ENCODE peak calls at places on chromosome 7, in five cellular contexts. One of them, this sample, is unnamed.

GRCh38 chr7:100921039-100921438 is 25.4 kb upstream of the ACHE start:
- DNase-seq in lung: no peak
- DNase-seq in thoracic aorta: no peak
- DNase-seq in upper lobe of right lung: no peak
- DNase-seq in fibroblast of lung: no peak
- DNase-seq in this sample: no peak

GRCh38 chr7:133829336-133829897 is 297.7 kb upstream of the LRGUK start:
- DNase-seq in lung: no peak
- DNase-seq in thoracic aorta: no peak
- DNase-seq in upper lobe of right lung: no peak
- DNase-seq in fibroblast of lung: peak; percentile 85
- DNase-seq in this sample: peak; percentile 31

GRCh38 chr7:29224726-29225125 is 30.2 kb downstream of the CHN2 start:
- DNase-seq in lung: no peak
- DNase-seq in thoracic aorta: no peak
- DNase-seq in upper lobe of right lung: no peak
- DNase-seq in fibroblast of lung: peak; percentile 25
- DNase-seq in this sample: no peak

GRCh38 chr7:130793855-130794618 is 60.0 kb upstream of the KLF14 start:
- DNase-seq in lung: no peak
- DNase-seq in thoracic aorta: no peak
- DNase-seq in upper lobe of right lung: no peak
- DNase-seq in fibroblast of lung: peak; percentile 52
- DNase-seq in this sample: no peak

GRCh38 chr7:101933028-101933427 is 115.6 kb downstream of the CUX1 start:
- DNase-seq in lung: no peak
- DNase-seq in thoracic aorta: no peak
- DNase-seq in upper lobe of right lung: no peak
- DNase-seq in fibroblast of lung: no peak
- DNase-seq in this sample: no peak

GRCh38 chr7:101200862-101201599 is at the start of gene MOGAT3:
- DNase-seq in lung: no peak
- DNase-seq in thoracic aorta: no peak
- DNase-seq in upper lobe of right lung: no peak
- DNase-seq in fibroblast of lung: no peak
- DNase-seq in this sample: no peak

GRCh38 chr7:23980081-23980480 is 270.1 kb downstream of the STK31 start:
- DNase-seq in lung: no peak
- DNase-seq in thoracic aorta: no peak
- DNase-seq in upper lobe of right lung: no peak
- DNase-seq in fibroblast of lung: no peak
- DNase-seq in this sample: no peak

GRCh38 chr7:73895626-73896025 is 34.7 kb downstream of the TMEM270 start:
- DNase-seq in lung: no peak
- DNase-seq in thoracic aorta: no peak
- DNase-seq in upper lobe of right lung: no peak
- DNase-seq in fibroblast of lung: peak; percentile 12
- DNase-seq in this sample: no peak

GRCh38 chr7:142248-142955 is 50.0 kb upstream of the FAM20C start:
- DNase-seq in lung: peak; percentile 41
- DNase-seq in thoracic aorta: no peak
- DNase-seq in upper lobe of right lung: peak; percentile 62
- DNase-seq in fibroblast of lung: no peak
- DNase-seq in this sample: no peak

GRCh38 chr7:17669204-17669603 is 271.1 kb downstream of the SNX13 start:
- DNase-seq in lung: no peak
- DNase-seq in thoracic aorta: no peak
- DNase-seq in upper lobe of right lung: no peak
- DNase-seq in fibroblast of lung: no peak
- DNase-seq in this sample: no peak

GRCh38 chr7:37376386-37376785 is 72.3 kb downstream of the ELMO1 start:
- DNase-seq in lung: no peak
- DNase-seq in thoracic aorta: no peak
- DNase-seq in upper lobe of right lung: no peak
- DNase-seq in fibroblast of lung: no peak
- DNase-seq in this sample: no peak

GRCh38 chr7:124275411-124275810 is 242.5 kb upstream of the TMEM229A start:
- DNase-seq in lung: no peak
- DNase-seq in thoracic aorta: no peak
- DNase-seq in upper lobe of right lung: no peak
- DNase-seq in fibroblast of lung: no peak
- DNase-seq in this sample: no peak

GRCh38 chr7:157526604-157527003 is 189.8 kb downstream of the DNAJB6 start:
- DNase-seq in lung: no peak
- DNase-seq in thoracic aorta: no peak
- DNase-seq in upper lobe of right lung: peak; percentile 60
- DNase-seq in fibroblast of lung: no peak
- DNase-seq in this sample: no peak

GRCh38 chr7:29327455-29327854 is 132.9 kb downstream of the CHN2 start:
- DNase-seq in lung: no peak
- DNase-seq in thoracic aorta: no peak
- DNase-seq in upper lobe of right lung: no peak
- DNase-seq in fibroblast of lung: no peak
- DNase-seq in this sample: no peak

GRCh38 chr7:65796205-65796604 is 76.7 kb upstream of the VKORC1L1 start:
- DNase-seq in lung: no peak
- DNase-seq in thoracic aorta: no peak
- DNase-seq in upper lobe of right lung: no peak
- DNase-seq in fibroblast of lung: no peak
- DNase-seq in this sample: no peak

GRCh38 chr7:135791543-135792120 is 43.0 kb upstream of the FAM180A start:
- DNase-seq in lung: no peak
- DNase-seq in thoracic aorta: no peak
- DNase-seq in upper lobe of right lung: no peak
- DNase-seq in fibroblast of lung: no peak
- DNase-seq in this sample: no peak

GRCh38 chr7:55366461-55367138 is 1.5 kb downstream of the LANCL2 start:
- DNase-seq in lung: no peak
- DNase-seq in thoracic aorta: no peak
- DNase-seq in upper lobe of right lung: no peak
- DNase-seq in fibroblast of lung: no peak
- DNase-seq in this sample: no peak

GRCh38 chr7:91085175-91085574 is 179.1 kb upstream of the FZD1 start:
- DNase-seq in lung: no peak
- DNase-seq in thoracic aorta: no peak
- DNase-seq in upper lobe of right lung: no peak
- DNase-seq in fibroblast of lung: no peak
- DNase-seq in this sample: no peak

GRCh38 chr7:133649593-133649992 is 396.7 kb downstream of the EXOC4 start:
- DNase-seq in lung: no peak
- DNase-seq in thoracic aorta: no peak
- DNase-seq in upper lobe of right lung: no peak
- DNase-seq in fibroblast of lung: peak; percentile 69
- DNase-seq in this sample: peak; percentile 12

GRCh38 chr7:4136501-4137110 is 545.5 kb upstream of the FOXK1 start:
- DNase-seq in lung: no peak
- DNase-seq in thoracic aorta: no peak
- DNase-seq in upper lobe of right lung: peak; percentile 46
- DNase-seq in fibroblast of lung: no peak
- DNase-seq in this sample: no peak

GRCh38 chr7:28102778-28103177 is 77.8 kb downstream of the JAZF1 start:
- DNase-seq in lung: peak; percentile 36
- DNase-seq in thoracic aorta: no peak
- DNase-seq in upper lobe of right lung: no peak
- DNase-seq in fibroblast of lung: peak; percentile 63
- DNase-seq in this sample: peak; percentile 10

GRCh38 chr7:74002474-74003017 is 25.4 kb upstream of the ELN start:
- DNase-seq in lung: no peak
- DNase-seq in thoracic aorta: no peak
- DNase-seq in upper lobe of right lung: peak; percentile 78
- DNase-seq in fibroblast of lung: peak; percentile 86
- DNase-seq in this sample: peak; percentile 20

GRCh38 chr7:93715234-93715633 is 140.7 kb upstream of the CALCR start:
- DNase-seq in lung: peak; percentile 35
- DNase-seq in thoracic aorta: no peak
- DNase-seq in upper lobe of right lung: peak; percentile 68
- DNase-seq in fibroblast of lung: peak; percentile 43
- DNase-seq in this sample: peak; percentile 22

GRCh38 chr7:133650487-133651292 is 397.8 kb downstream of the EXOC4 start:
- DNase-seq in lung: no peak
- DNase-seq in thoracic aorta: no peak
- DNase-seq in upper lobe of right lung: no peak
- DNase-seq in fibroblast of lung: no peak
- DNase-seq in this sample: no peak

GRCh38 chr7:56175784-56176183 is 59.6 kb upstream of the NUPR2 start:
- DNase-seq in lung: no peak
- DNase-seq in thoracic aorta: no peak
- DNase-seq in upper lobe of right lung: no peak
- DNase-seq in fibroblast of lung: no peak
- DNase-seq in this sample: peak; percentile 47

GRCh38 chr7:46157414-46157813 is 236.3 kb upstream of the IGFBP3 start:
- DNase-seq in lung: no peak
- DNase-seq in thoracic aorta: no peak
- DNase-seq in upper lobe of right lung: no peak
- DNase-seq in fibroblast of lung: no peak
- DNase-seq in this sample: no peak

GRCh38 chr7:157411580-157411979 is 74.8 kb downstream of the DNAJB6 start:
- DNase-seq in lung: no peak
- DNase-seq in thoracic aorta: no peak
- DNase-seq in upper lobe of right lung: no peak
- DNase-seq in fibroblast of lung: peak; percentile 76
- DNase-seq in this sample: no peak

GRCh38 chr7:37765872-37766525 is 82.4 kb upstream of the NME8 start:
- DNase-seq in lung: no peak
- DNase-seq in thoracic aorta: no peak
- DNase-seq in upper lobe of right lung: no peak
- DNase-seq in fibroblast of lung: no peak
- DNase-seq in this sample: no peak

GRCh38 chr7:155696747-155697146 is 52.3 kb downstream of the RBM33 start:
- DNase-seq in lung: no peak
- DNase-seq in thoracic aorta: no peak
- DNase-seq in upper lobe of right lung: no peak
- DNase-seq in fibroblast of lung: no peak
- DNase-seq in this sample: no peak
- H3K4me1 ChIP-seq in lung: peaks cover 4% of the 10 kb centered on the region
- H3K4me1 ChIP-seq in thoracic aorta: no peaks in the 10 kb centered on the region
- H3K4me1 ChIP-seq in upper lobe of right lung: peaks cover 10% of the 10 kb centered on the region
- H3K4me1 ChIP-seq in fibroblast of lung: no peaks in the 10 kb centered on the region
- H3K4me1 ChIP-seq in this sample: no peaks in the 10 kb centered on the region

DNA sequence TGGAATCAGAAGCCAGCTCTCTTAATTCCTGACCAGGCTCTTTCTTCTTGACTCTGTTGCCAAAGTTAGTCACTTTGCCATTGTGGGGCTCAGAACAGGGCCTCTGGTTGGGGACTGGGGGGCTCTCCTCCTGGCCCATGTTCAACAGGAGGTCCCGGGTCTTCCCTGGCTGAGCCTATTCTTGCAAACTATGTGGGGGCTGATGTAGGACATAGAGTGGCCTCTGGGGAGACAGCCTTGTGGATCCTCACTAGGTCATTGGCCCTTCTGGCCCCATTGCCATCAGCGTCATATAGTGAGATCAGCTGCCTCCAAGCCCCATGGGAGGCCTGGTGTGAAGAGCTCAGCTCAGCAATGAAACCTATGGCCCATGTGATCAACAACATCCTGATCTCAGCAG is 77.6 kb upstream of the LEP start:
- DNase-seq in lung: no peak
- DNase-seq in thoracic aorta: no peak
- DNase-seq in upper lobe of right lung: no peak
- DNase-seq in fibroblast of lung: no peak
- DNase-seq in this sample: no peak
- H3K27me3 ChIP-seq in lung: no peaks in the 10 kb centered on the region
- H3K27me3 ChIP-seq in thoracic aorta: no peaks in the 10 kb centered on the region
- H3K27me3 ChIP-seq in upper lobe of right lung: peaks cover 61% of the 10 kb centered on the region
- H3K27me3 ChIP-seq in fibroblast of lung: peaks cover 43% of the 10 kb centered on the region
- H3K27me3 ChIP-seq in this sample: peaks cover 21% of the 10 kb centered on the region

GRCh38 chr7:5633161-5634106 is 148.0 kb downstream of the RNF216 start:
- DNase-seq in lung: no peak
- DNase-seq in thoracic aorta: no peak
- DNase-seq in upper lobe of right lung: peak; percentile 25
- DNase-seq in fibroblast of lung: no peak
- DNase-seq in this sample: peak; percentile 80
- H3K27ac ChIP-seq in lung: no peak overlapping the region
- H3K27ac ChIP-seq in thoracic aorta: peak overlapping the region; percentile 65
- H3K27ac ChIP-seq in upper lobe of right lung: peak overlapping the region; percentile 71
- H3K27ac ChIP-seq in fibroblast of lung: peak overlapping the region; percentile 79
- H3K27ac ChIP-seq in this sample: peak overlapping the region; percentile 54

DNA sequence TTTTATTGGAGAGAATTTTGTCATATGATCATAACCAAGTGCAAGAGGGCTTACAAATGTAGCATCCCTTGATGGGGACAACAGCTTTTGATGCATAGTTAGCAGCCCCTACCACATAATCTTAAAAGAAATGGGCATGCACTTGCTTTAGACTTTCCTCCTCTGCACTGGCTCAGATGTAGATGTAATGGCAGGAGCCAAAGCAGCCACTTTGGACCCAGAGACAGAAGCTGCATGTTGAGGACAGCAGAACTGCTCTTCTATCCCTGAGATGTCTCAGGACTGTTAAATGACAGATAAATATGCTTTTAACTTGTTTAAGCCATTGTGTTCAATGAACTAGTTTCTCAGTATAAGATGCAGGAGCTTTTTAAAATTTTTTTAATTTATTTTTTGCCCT is 450.7 kb downstream of the TYW1 start:
- DNase-seq in lung: no peak
- DNase-seq in thoracic aorta: no peak
- DNase-seq in upper lobe of right lung: no peak
- DNase-seq in fibroblast of lung: no peak
- DNase-seq in this sample: no peak
- H3K4me1 ChIP-seq in lung: no peaks in the 10 kb centered on the region
- H3K4me1 ChIP-seq in thoracic aorta: no peaks in the 10 kb centered on the region
- H3K4me1 ChIP-seq in upper lobe of right lung: no peaks in the 10 kb centered on the region
- H3K4me1 ChIP-seq in fibroblast of lung: no peaks in the 10 kb centered on the region
- H3K4me1 ChIP-seq in this sample: no peaks in the 10 kb centered on the region

GRCh38 chr7:26393855-26394254 is 102.2 kb downstream of the SNX10 start:
- DNase-seq in lung: no peak
- DNase-seq in thoracic aorta: no peak
- DNase-seq in upper lobe of right lung: no peak
- DNase-seq in fibroblast of lung: no peak
- DNase-seq in this sample: no peak

GRCh38 chr7:26388256-26388655 is 96.6 kb downstream of the SNX10 start:
- DNase-seq in lung: no peak
- DNase-seq in thoracic aorta: no peak
- DNase-seq in upper lobe of right lung: no peak
- DNase-seq in fibroblast of lung: no peak
- DNase-seq in this sample: no peak

GRCh38 chr7:26385240-26385639 is 93.6 kb downstream of the SNX10 start:
- DNase-seq in lung: no peak
- DNase-seq in thoracic aorta: no peak
- DNase-seq in upper lobe of right lung: no peak
- DNase-seq in fibroblast of lung: no peak
- DNase-seq in this sample: no peak

GRCh38 chr7:26390016-26390415 is 98.4 kb downstream of the SNX10 start:
- DNase-seq in lung: no peak
- DNase-seq in thoracic aorta: no peak
- DNase-seq in upper lobe of right lung: no peak
- DNase-seq in fibroblast of lung: no peak
- DNase-seq in this sample: no peak
- H3K27me3 ChIP-seq in lung: no peaks in the 10 kb centered on the region
- H3K27me3 ChIP-seq in thoracic aorta: no peaks in the 10 kb centered on the region
- H3K27me3 ChIP-seq in upper lobe of right lung: no peaks in the 10 kb centered on the region
- H3K27me3 ChIP-seq in fibroblast of lung: peaks cover 10% of the 10 kb centered on the region
- H3K27me3 ChIP-seq in this sample: no peaks in the 10 kb centered on the region